ENCODE peak calls at places on chromosomes 16 and 17, in six cellular contexts. A is heart left ventricle; Q is tibial nerve; N is cardiac muscle cell; I is CD8-positive, alpha-beta T cell; R is psoas muscle. T is an unnamed sample.

GRCh38 chr17:14427914-14428639 is 127.2 kb downstream of the HS3ST3B1 start:
- DNase-seq in A (no peak), Q (no peak), N (no peak), I (peak; percentile 52), R (no peak), T (no peak)

GRCh38 chr16:47713225-47713595 is 252.1 kb downstream of the PHKB start:
- DNase-seq in A (no peak), Q (no peak), N (peak; percentile 74), I (no peak), R (no peak), T (peak; percentile 13)

GRCh38 chr16:4702466-4702808 is 9.1 kb downstream of the NUDT16L1 start:
- DNase-seq in A (no peak), Q (no peak), N (no peak), I (no peak), R (no peak), T (no peak)

GRCh38 chr17:40074871-40075215 is 12.1 kb downstream of the THRA start:
- DNase-seq in A (no peak), Q (no peak), N (peak; percentile 25), I (no peak), R (no peak), T (no peak)

GRCh38 chr17:521561-522325 is 169.1 kb upstream of the RPH3AL start:
- DNase-seq in A (no peak), Q (no peak), N (no peak), I (no peak), R (no peak), T (no peak)

GRCh38 chr17:79940381-79941087 is 95.1 kb downstream of the TBC1D16 start:
- DNase-seq in A (peak; percentile 52), Q (no peak), N (no peak), I (no peak), R (peak; percentile 10), T (peak; percentile 9)

GRCh38 chr17:164536-165235 is 16.8 kb downstream of the DOC2B start:
- DNase-seq in A (no peak), Q (peak; percentile 61), N (peak; percentile 72), I (no peak), R (no peak), T (peak; percentile 57)

GRCh38 chr16:88684569-88685155 is 1.6 kb downstream of the SNAI3 start:
- DNase-seq in A (no peak), Q (no peak), N (no peak), I (no peak), R (no peak), T (no peak)

GRCh38 chr16:11233727-11234376 is 22.2 kb downstream of the SOCS1 start:
- DNase-seq in A (no peak), Q (no peak), N (no peak), I (no peak), R (no peak), T (no peak)

GRCh38 chr17:58250344-58251011 is 12.1 kb downstream of the LPO start:
- DNase-seq in A (no peak), Q (no peak), N (no peak), I (no peak), R (no peak), T (no peak)

GRCh38 chr16:69040144-69040909 is 65.1 kb upstream of the HAS3 start:
- DNase-seq in A (no peak), Q (no peak), N (peak; percentile 27), I (no peak), R (no peak), T (no peak)

GRCh38 chr16:88078111-88078775 is 127.0 kb downstream of the BANP start:
- DNase-seq in A (peak; percentile 29), Q (no peak), N (no peak), I (no peak), R (no peak), T (no peak)

GRCh38 chr16:4570688-4571321 is 14.7 kb downstream of the C16orf96 start:
- DNase-seq in A (no peak), Q (no peak), N (no peak), I (no peak), R (no peak), T (no peak)

GRCh38 chr16:4081035-4081434 is 35.2 kb downstream of the ADCY9 start:
- DNase-seq in A (no peak), Q (no peak), N (no peak), I (no peak), R (no peak), T (no peak)

GRCh38 chr16:14003119-14003570 is 68.0 kb upstream of the MRTFB start:
- DNase-seq in A (peak; percentile 81), Q (no peak), N (peak; percentile 76), I (no peak), R (peak; percentile 65), T (peak; percentile 88)

GRCh38 chr17:63550816-63551639 is 751 bp downstream of the DCAF7 start:
- DNase-seq in A (no peak), Q (no peak), N (peak; percentile 49), I (no peak), R (no peak), T (peak; percentile 70)
- H3K4me1 ChIP-seq in A (peaks cover 59% of the 10 kb centered on the region), Q (peaks cover 22% of the 10 kb centered on the region), N (peaks cover 21% of the 10 kb centered on the region), I (peaks cover 47% of the 10 kb centered on the region), R (peaks cover 49% of the 10 kb centered on the region), T (peaks cover 11% of the 10 kb centered on the region)

DNA sequence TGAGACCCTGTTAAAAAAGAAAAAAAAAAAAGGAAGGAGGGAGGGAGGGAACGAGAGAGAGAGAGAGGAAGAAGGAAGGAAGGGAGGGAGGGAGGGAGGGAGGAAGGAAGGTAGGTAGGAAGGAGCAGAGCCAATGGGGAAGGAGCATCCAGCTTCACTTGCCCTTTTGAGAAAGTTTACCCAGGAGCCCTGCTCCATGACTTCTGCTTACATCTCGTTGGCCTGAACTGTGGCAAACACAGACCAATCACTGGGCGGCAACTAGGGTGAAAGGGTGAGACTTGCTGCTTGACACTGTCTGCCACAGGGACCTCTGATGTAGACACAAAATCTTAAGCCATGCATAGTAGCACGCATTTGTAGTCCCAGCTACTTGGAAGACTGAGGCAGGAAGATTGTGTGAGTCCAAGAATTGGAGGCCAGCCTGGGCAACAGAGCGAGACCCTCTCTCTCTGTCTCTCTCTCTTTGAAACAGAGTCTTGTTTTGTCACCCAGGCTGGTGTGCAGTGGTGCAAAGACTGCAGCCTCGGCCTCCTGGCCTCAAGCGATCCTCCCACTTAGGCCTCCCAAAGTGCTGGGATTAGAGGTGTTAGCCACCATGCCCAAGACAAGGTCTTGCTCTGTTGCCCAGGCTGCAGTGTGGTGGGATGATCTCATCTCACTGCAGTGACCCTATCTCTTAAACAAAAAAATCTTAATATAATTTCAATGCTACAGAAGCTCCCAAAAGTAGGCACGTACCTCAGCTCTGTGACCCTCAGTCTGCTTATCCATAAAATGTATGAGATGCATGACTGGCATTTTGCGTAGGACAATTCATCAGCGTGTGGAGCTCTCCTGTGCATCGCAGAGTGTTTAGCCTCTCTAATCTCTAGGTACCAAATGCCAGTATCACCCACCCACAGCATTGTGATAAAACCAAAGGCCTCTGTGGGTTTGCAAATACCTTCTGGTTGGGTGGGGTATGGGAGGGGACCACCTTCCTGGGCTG is 19.3 kb upstream of the TUBG2 start:
- DNase-seq in A (no peak), Q (no peak), N (no peak), I (no peak), R (no peak), T (no peak)
- H3K4me3 ChIP-seq in A (no peak overlapping the region), Q (no peak overlapping the region), N (no peak overlapping the region), I (no peak overlapping the region), R (no peak overlapping the region), T (no peak overlapping the region)

GRCh38 chr17:45043268-45043681 is 8.2 kb downstream of the DCAKD start:
- DNase-seq in A (no peak), Q (no peak), N (no peak), I (no peak), R (no peak), T (no peak)
- H3K4me1 ChIP-seq in A (peaks cover 58% of the 10 kb centered on the region), Q (peaks cover 25% of the 10 kb centered on the region), N (peaks cover 25% of the 10 kb centered on the region), I (peaks cover 7% of the 10 kb centered on the region), R (peaks cover 43% of the 10 kb centered on the region), T (peaks cover 5% of the 10 kb centered on the region)

GRCh38 chr17:10119203-10120112 is 78.9 kb downstream of the GAS7 start:
- DNase-seq in A (peak; percentile 79), Q (no peak), N (no peak), I (no peak), R (peak; percentile 57), T (no peak)
- H3K4me3 ChIP-seq in A (no peak overlapping the region), Q (no peak overlapping the region), N (no peak overlapping the region), I (no peak overlapping the region), R (no peak overlapping the region), T (no peak overlapping the region)

DNA sequence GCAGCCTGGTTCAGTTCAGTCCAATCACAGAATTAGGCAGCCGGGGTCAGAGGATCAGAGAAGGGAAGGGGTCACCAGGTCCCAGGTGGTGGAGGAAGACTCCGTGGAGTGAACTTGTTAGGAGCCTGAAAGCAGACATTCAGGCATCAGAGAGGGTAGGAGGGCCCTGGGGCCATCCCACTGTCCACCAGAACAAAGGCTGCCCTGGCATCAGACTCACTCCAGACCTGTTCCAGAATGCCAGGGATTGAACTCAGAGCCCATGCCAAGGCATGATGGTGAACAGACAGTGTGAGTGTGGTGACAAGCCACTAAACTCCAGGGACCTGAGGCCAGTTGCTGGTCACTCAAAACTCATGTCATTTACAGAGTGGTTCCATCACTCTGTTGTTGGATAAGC is 37.6 kb downstream of the B4GALNT2 start:
- DNase-seq in A (no peak), Q (no peak), N (no peak), I (no peak), R (no peak), T (no peak)
- H3K4me1 ChIP-seq in A (no peaks in the 10 kb centered on the region), Q (no peaks in the 10 kb centered on the region), N (no peaks in the 10 kb centered on the region), I (no peaks in the 10 kb centered on the region), R (no peaks in the 10 kb centered on the region), T (no peaks in the 10 kb centered on the region)

T was measured in BE2C.